ENCODE peak calls at places on chromosomes 11 and 22, in seven cellular contexts. T, J, G, H, Z, K and E are unnamed samples.

GRCh38 chr11:5476184-5476819 is 12.2 kb upstream of the OR52D1 start:
- DNase-seq in H (peak), G (peak), K (peak), T (peak), Z (no peak), J (peak), E (peak)

GRCh38 chr11:113179181-113179701 is 135.1 kb upstream of the TTC12 start:
- DNase-seq in T (no peak), J (no peak), H (no peak), G (no peak), Z (no peak), K (no peak), E (no peak)

GRCh38 chr22:20979243-20979809 is 2.8 kb upstream of the LZTR1 start:
- DNase-seq in H (peak), G (peak), Z (peak), T (no peak), J (peak), K (peak), E (peak)

GRCh38 chr11:121723261-121723741 is 270.5 kb upstream of the SORL1-AS1 start:
- DNase-seq in Z (no peak), K (peak), G (peak), T (no peak), J (peak), H (peak), E (no peak)

GRCh38 chr11:128686745-128687177 is 7.1 kb upstream of the FLI1 start:
- DNase-seq in G (peak), J (no peak), Z (no peak), T (no peak), H (peak), K (peak), E (peak)

GRCh38 chr22:50082961-50083461 is 2.2 kb downstream of the MLC1 start:
- DNase-seq in T (no peak), K (no peak), G (no peak), Z (no peak), H (no peak), J (peak), E (no peak)

GRCh38 chr11:76232026-76232665 is 25.8 kb upstream of the WNT11 start:
- DNase-seq in G (no peak), T (no peak), H (no peak), Z (no peak), K (no peak), J (no peak), E (peak)

GRCh38 chr11:93498099-93499040 is 44.8 kb downstream of the SMCO4 start:
- DNase-seq in T (peak), H (peak), G (no peak), J (no peak), Z (no peak), K (no peak), E (no peak)

GRCh38 chr11:17603056-17603825 is 56.2 kb downstream of the OTOG start:
- DNase-seq in J (no peak), Z (no peak), T (no peak), K (no peak), G (no peak), H (no peak), E (no peak)

GRCh38 chr11:76641905-76642304 is 28.6 kb downstream of the LRRC32 start:
- DNase-seq in K (no peak), G (no peak), Z (no peak), J (no peak), H (no peak), T (no peak), E (no peak)

GRCh38 chr11:108734956-108735559 is 70.2 kb downstream of the DDX10 start:
- DNase-seq in G (no peak), T (no peak), Z (no peak), J (no peak), H (peak), K (no peak), E (no peak)

GRCh38 chr11:99960536-99960935 is 726.6 kb upstream of the ARHGAP42 start:
- DNase-seq in Z (no peak), G (no peak), J (no peak), K (no peak), T (no peak), H (no peak), E (no peak)

GRCh38 chr11:19577391-19577831 is 135.2 kb upstream of the NAV2 start:
- DNase-seq in G (no peak), H (peak), Z (no peak), T (no peak), J (no peak), K (no peak), E (no peak)

GRCh38 chr11:125750629-125751028 is 4.5 kb downstream of the PATE1 start:
- DNase-seq in H (no peak), T (no peak), J (no peak), Z (no peak), G (no peak), K (no peak), E (no peak)
- TF ChIP-seq CTCF in H (no peak), T (no peak), J (peak), Z (no peak), G (no peak), K (no peak), E (no peak)

DNA sequence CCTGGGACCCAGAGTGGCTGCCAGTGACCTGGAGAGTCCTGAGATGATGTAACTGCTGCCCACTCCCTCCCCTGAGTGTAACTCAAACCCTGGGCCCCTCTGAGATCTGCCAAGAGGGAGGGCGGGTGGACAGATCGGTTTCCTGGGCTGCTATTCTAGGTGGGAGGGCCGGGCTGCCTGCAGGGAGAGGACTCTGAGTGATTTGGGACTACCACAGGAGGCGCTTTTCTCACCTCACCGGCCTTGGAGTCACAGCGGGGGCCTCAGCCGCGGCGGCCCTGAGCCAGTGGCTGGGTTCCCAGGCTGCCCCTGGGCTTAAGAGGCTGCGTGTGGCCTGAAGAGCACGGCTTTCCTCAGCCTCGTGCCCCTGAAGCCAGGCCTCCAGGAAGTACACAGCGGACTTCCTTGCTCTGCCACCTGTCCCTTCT is 11.4 kb downstream of the RELT start:
- DNase-seq in T (no peak), Z (no peak), G (peak), K (no peak), H (no peak), J (no peak), E (no peak)
- TF ChIP-seq CTCF in T (no peak), Z (no peak), G (no peak), K (no peak), H (no peak), J (no peak), E (no peak)

GRCh38 chr11:35404397-35404775 is 15.0 kb downstream of the SLC1A2 start:
- DNase-seq in T (peak), J (no peak), Z (no peak), G (peak), H (peak), K (peak), E (no peak)
- TF ChIP-seq CTCF in T (peak), J (peak), Z (no peak), G (peak), H (peak), K (peak), E (peak)

GRCh38 chr11:79206951-79207350 is 233.9 kb downstream of the TENM4 start:
- DNase-seq in H (no peak), T (no peak), K (peak), Z (no peak), J (no peak), G (no peak), E (no peak)
- TF ChIP-seq CTCF in H (no peak), T (no peak), K (no peak), Z (no peak), J (no peak), G (no peak), E (no peak)

DNA sequence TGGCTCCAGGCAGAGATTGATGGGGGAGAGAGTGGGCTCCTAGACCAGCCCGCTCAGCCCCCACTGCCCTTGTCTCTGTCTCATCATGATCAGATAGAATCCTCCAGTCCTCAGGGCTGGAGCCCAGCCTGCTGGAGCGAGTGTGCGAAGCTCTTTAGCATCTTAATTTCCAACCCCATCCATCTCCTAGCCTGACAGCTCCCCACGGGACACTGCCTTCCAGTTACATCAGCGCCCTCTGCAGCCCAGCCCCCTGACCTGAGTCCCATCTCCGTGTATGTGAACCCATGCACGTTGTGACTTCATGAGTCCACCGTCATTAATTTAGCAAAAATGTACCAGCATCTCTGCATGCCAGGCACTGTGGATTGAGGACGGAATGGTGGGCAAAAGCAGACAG is 2.1 kb downstream of the P2RX3 start:
- DNase-seq in G (peak), T (no peak), H (peak), Z (no peak), J (no peak), K (peak), E (no peak)
- TF ChIP-seq CTCF in G (no peak), T (peak), H (peak), Z (no peak), J (peak), K (no peak), E (no peak)

GRCh38 chr11:14041040-14041439 is 78.5 kb downstream of the SPON1 start:
- DNase-seq in Z (no peak), G (no peak), K (no peak), J (no peak), T (no peak), H (peak), E (no peak)
- TF ChIP-seq CTCF in Z (no peak), G (no peak), K (no peak), J (peak), T (peak), H (peak), E (no peak)